ENCODE peak calls at places on chromosomes 4 and X, in eight cellular contexts. One of them, this sample, is unnamed. For H3K4me1, the result is how much of the 10 kb centered on the place peaks cover.

GRCh38 chrX:63428348-63428747 is 77.2 kb upstream of the SPIN4 start:
- DNase-seq in A549: no peak
- DNase-seq in IMR-90: peak
- DNase-seq in K562: no peak
- DNase-seq in suprapubic skin: no peak
- DNase-seq in spleen: no peak
- DNase-seq in upper lobe of left lung: no peak
- DNase-seq in adrenal gland: no peak
- DNase-seq in this sample: no peak

GRCh38 chr4:15469402-15470148 is at the start of gene CC2D2A:
- DNase-seq in IMR-90: peak
- DNase-seq in K562: no peak
- DNase-seq in A549: peak
- DNase-seq in spleen: no peak
- DNase-seq in suprapubic skin: no peak
- DNase-seq in upper lobe of left lung: no peak
- DNase-seq in adrenal gland: peak
- DNase-seq in this sample: no peak

GRCh38 chr4:336099-336892 is 1.3 kb upstream of the ZNF141 start:
- DNase-seq in upper lobe of left lung: peak
- DNase-seq in adrenal gland: peak
- DNase-seq in A549: no peak
- DNase-seq in suprapubic skin: no peak
- DNase-seq in spleen: peak
- DNase-seq in IMR-90: no peak
- DNase-seq in K562: no peak
- DNase-seq in this sample: no peak

GRCh38 chr4:70041652-70042286 is 8.5 kb upstream of the HTN1 start:
- DNase-seq in suprapubic skin: no peak
- DNase-seq in upper lobe of left lung: no peak
- DNase-seq in IMR-90: no peak
- DNase-seq in A549: no peak
- DNase-seq in spleen: no peak
- DNase-seq in adrenal gland: no peak
- DNase-seq in K562: no peak
- DNase-seq in this sample: no peak

GRCh38 chr4:154626793-154627484 is 14.5 kb upstream of the FGG start:
- DNase-seq in K562: peak
- DNase-seq in adrenal gland: peak
- DNase-seq in suprapubic skin: no peak
- DNase-seq in upper lobe of left lung: peak
- DNase-seq in A549: peak
- DNase-seq in IMR-90: peak
- DNase-seq in spleen: peak
- DNase-seq in this sample: no peak

GRCh38 chr4:116546759-116547158 is 538.6 kb downstream of the TRAM1L1 start:
- DNase-seq in K562: no peak
- DNase-seq in adrenal gland: no peak
- DNase-seq in spleen: no peak
- DNase-seq in IMR-90: no peak
- DNase-seq in A549: no peak
- DNase-seq in suprapubic skin: no peak
- DNase-seq in upper lobe of left lung: no peak
- DNase-seq in this sample: no peak

GRCh38 chr4:95289028-95289634 is 259.6 kb downstream of the UNC5C start:
- DNase-seq in spleen: no peak
- DNase-seq in K562: peak
- DNase-seq in suprapubic skin: no peak
- DNase-seq in upper lobe of left lung: no peak
- DNase-seq in A549: no peak
- DNase-seq in IMR-90: peak
- DNase-seq in adrenal gland: peak
- DNase-seq in this sample: no peak

GRCh38 chr4:104064650-104065577 is 345.1 kb upstream of the TACR3 start:
- DNase-seq in adrenal gland: peak
- DNase-seq in A549: peak
- DNase-seq in K562: peak
- DNase-seq in upper lobe of left lung: no peak
- DNase-seq in suprapubic skin: no peak
- DNase-seq in IMR-90: no peak
- DNase-seq in spleen: no peak
- DNase-seq in this sample: no peak

GRCh38 chrX:39304746-39305145 is 503.5 kb downstream of the MID1IP1 start:
- DNase-seq in IMR-90: no peak
- DNase-seq in adrenal gland: no peak
- DNase-seq in upper lobe of left lung: no peak
- DNase-seq in suprapubic skin: no peak
- DNase-seq in A549: no peak
- DNase-seq in spleen: no peak
- DNase-seq in K562: no peak
- DNase-seq in this sample: no peak

GRCh38 chrX:24619647-24620046 is 27.5 kb downstream of the PCYT1B start:
- DNase-seq in upper lobe of left lung: peak
- DNase-seq in IMR-90: peak
- DNase-seq in suprapubic skin: no peak
- DNase-seq in spleen: no peak
- DNase-seq in A549: no peak
- DNase-seq in adrenal gland: peak
- DNase-seq in K562: no peak
- DNase-seq in this sample: no peak

DNA sequence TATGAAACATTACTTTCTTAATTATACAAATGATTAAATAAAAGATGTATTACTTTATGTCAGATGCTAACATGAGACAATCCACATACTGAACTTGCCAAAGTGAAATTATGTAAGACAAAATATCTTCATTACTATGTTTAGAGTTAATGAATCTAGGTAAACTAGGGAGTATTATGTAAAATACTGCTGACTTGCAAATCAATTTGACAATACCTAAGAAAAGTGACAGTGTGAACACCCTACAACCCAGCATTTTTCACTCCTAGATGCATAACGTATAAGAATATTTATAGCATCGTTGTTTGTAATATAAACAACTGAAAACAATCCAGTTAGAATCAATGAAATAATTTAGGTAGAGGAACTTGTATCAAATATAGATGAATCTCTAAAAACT is 546.3 kb downstream of the MAGEB5 start:
- DNase-seq in spleen: no peak
- DNase-seq in upper lobe of left lung: no peak
- DNase-seq in suprapubic skin: no peak
- DNase-seq in adrenal gland: no peak
- DNase-seq in A549: no peak
- DNase-seq in K562: no peak
- DNase-seq in IMR-90: no peak
- DNase-seq in this sample: no peak
- H3K4me1 ChIP-seq in spleen: under half
- H3K4me1 ChIP-seq in upper lobe of left lung: under half
- H3K4me1 ChIP-seq in suprapubic skin: under half
- H3K4me1 ChIP-seq in adrenal gland: under half
- H3K4me1 ChIP-seq in A549: under half
- H3K4me1 ChIP-seq in K562: under half
- H3K4me1 ChIP-seq in IMR-90: under half
- H3K4me1 ChIP-seq in this sample: under half

DNA sequence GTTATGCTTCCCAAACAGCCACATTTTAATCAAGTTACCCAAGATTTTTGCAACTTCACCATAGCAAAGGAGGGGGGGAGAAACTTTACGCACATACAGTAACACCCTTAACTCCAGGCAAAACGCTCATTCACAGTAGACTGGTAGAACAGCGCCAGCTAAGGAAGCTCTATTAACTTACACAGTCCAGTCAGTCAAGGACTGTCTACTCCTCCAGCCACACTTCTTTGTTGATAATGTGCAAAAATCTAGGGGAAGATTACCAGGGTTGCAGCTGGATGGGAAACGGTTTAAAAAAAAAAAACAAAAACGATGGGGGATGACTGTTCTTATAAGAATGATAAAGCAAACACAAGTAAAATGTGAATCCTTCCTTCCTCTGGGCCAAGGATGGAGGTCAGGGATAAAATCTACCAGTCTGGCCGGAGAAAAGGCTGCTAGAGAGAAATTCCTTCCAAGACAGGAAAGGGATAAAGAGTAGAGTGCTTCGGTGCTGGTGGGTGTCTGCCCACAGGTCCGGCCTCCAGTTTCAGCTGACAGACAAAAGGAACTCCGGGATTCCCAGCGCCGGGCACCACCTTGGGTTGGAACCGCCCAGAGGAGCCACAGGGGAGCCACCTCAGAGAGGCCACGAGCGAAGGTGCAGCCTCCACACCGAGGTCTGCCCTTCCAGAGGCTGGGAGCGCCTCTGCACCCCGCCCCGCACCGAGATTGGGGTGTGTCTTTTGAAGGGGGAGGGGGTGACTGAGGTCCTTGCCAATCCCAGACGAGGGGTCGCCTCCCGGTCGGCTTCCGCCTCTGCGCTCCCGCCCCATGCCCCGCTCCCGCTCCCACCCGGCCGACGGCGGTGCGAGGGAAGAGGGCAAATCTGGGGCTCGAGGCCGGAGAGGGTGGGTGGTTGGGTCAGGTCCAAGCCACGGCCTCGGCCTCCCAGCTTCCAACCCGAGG is 789 bp downstream of the ANKRD50 start:
- DNase-seq in A549: peak
- DNase-seq in adrenal gland: peak
- DNase-seq in spleen: no peak
- DNase-seq in suprapubic skin: peak
- DNase-seq in K562: peak
- DNase-seq in IMR-90: peak
- DNase-seq in upper lobe of left lung: no peak
- DNase-seq in this sample: peak
- TF ChIP-seq POLR2A in A549: no peak
- TF ChIP-seq POLR2A in adrenal gland: no peak
- TF ChIP-seq POLR2A in spleen: no peak
- TF ChIP-seq POLR2A in suprapubic skin: no peak
- TF ChIP-seq POLR2A in K562: no peak
- TF ChIP-seq POLR2A in IMR-90: peak
- TF ChIP-seq POLR2A in upper lobe of left lung: peak
- TF ChIP-seq POLR2A in this sample: no peak

DNA sequence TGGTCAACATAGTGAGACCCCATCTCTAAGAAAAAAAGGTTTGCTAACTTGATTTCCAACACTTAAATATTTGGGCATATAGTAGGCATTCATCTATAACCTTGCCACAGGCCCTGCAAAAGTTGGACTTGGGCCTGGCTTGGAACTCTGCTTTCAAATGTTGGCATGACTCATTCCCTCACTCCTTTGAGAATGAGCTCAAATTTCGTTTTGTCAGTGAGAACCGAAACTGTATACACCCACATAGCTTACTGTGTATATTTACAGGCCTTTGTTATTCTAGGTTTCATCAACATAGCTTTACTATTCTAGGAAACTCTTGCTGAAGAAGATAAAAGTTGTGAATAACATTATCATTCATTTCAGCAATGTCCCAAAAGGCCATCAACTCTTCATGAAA is 88.7 kb upstream of the ELOVL6 start:
- DNase-seq in IMR-90: peak
- DNase-seq in spleen: no peak
- DNase-seq in K562: no peak
- DNase-seq in suprapubic skin: no peak
- DNase-seq in adrenal gland: no peak
- DNase-seq in upper lobe of left lung: no peak
- DNase-seq in A549: no peak
- DNase-seq in this sample: peak
- H3K4me3 ChIP-seq in IMR-90: no peak
- H3K4me3 ChIP-seq in spleen: no peak
- H3K4me3 ChIP-seq in K562: no peak
- H3K4me3 ChIP-seq in suprapubic skin: no peak
- H3K4me3 ChIP-seq in adrenal gland: no peak
- H3K4me3 ChIP-seq in upper lobe of left lung: no peak
- H3K4me3 ChIP-seq in A549: no peak
- H3K4me3 ChIP-seq in this sample: no peak

GRCh38 chr4:159229164-159229563 is 126.3 kb downstream of the RAPGEF2 start:
- DNase-seq in spleen: no peak
- DNase-seq in suprapubic skin: no peak
- DNase-seq in K562: no peak
- DNase-seq in IMR-90: peak
- DNase-seq in A549: no peak
- DNase-seq in adrenal gland: no peak
- DNase-seq in upper lobe of left lung: no peak
- DNase-seq in this sample: no peak
- H3K4me1 ChIP-seq in spleen: under half
- H3K4me1 ChIP-seq in suprapubic skin: under half
- H3K4me1 ChIP-seq in K562: under half
- H3K4me1 ChIP-seq in IMR-90: under half
- H3K4me1 ChIP-seq in A549: under half
- H3K4me1 ChIP-seq in adrenal gland: under half
- H3K4me1 ChIP-seq in upper lobe of left lung: under half
- H3K4me1 ChIP-seq in this sample: half or more

GRCh38 chrX:15292861-15293260 is 22.6 kb downstream of the ASB11 start:
- DNase-seq in spleen: no peak
- DNase-seq in IMR-90: no peak
- DNase-seq in suprapubic skin: no peak
- DNase-seq in A549: no peak
- DNase-seq in K562: no peak
- DNase-seq in upper lobe of left lung: no peak
- DNase-seq in adrenal gland: no peak
- DNase-seq in this sample: no peak
- TF ChIP-seq POLR2A in spleen: no peak
- TF ChIP-seq POLR2A in IMR-90: no peak
- TF ChIP-seq POLR2A in suprapubic skin: no peak
- TF ChIP-seq POLR2A in A549: no peak
- TF ChIP-seq POLR2A in K562: no peak
- TF ChIP-seq POLR2A in upper lobe of left lung: no peak
- TF ChIP-seq POLR2A in adrenal gland: no peak
- TF ChIP-seq POLR2A in this sample: no peak

GRCh38 chr4:107034982-107035710 is 967 bp downstream of the DKK2 start:
- DNase-seq in K562: no peak
- DNase-seq in suprapubic skin: peak
- DNase-seq in spleen: peak
- DNase-seq in upper lobe of left lung: peak
- DNase-seq in A549: no peak
- DNase-seq in adrenal gland: no peak
- DNase-seq in IMR-90: peak
- DNase-seq in this sample: no peak
- H3K4me3 ChIP-seq in K562: no peak
- H3K4me3 ChIP-seq in suprapubic skin: peak
- H3K4me3 ChIP-seq in spleen: peak
- H3K4me3 ChIP-seq in upper lobe of left lung: peak
- H3K4me3 ChIP-seq in A549: peak
- H3K4me3 ChIP-seq in adrenal gland: no peak
- H3K4me3 ChIP-seq in IMR-90: no peak
- H3K4me3 ChIP-seq in this sample: peak

GRCh38 chrX:17405225-17405969 is 30.4 kb downstream of the NHS start:
- DNase-seq in IMR-90: peak
- DNase-seq in A549: peak
- DNase-seq in upper lobe of left lung: no peak
- DNase-seq in suprapubic skin: no peak
- DNase-seq in spleen: no peak
- DNase-seq in K562: no peak
- DNase-seq in adrenal gland: no peak
- DNase-seq in this sample: no peak

GRCh38 chrX:17403231-17403691 is 28.3 kb downstream of the NHS start:
- DNase-seq in upper lobe of left lung: no peak
- DNase-seq in A549: no peak
- DNase-seq in K562: no peak
- DNase-seq in suprapubic skin: no peak
- DNase-seq in IMR-90: no peak
- DNase-seq in adrenal gland: peak
- DNase-seq in spleen: no peak
- DNase-seq in this sample: no peak
- H3K4me1 ChIP-seq in upper lobe of left lung: under half
- H3K4me1 ChIP-seq in A549: under half
- H3K4me1 ChIP-seq in K562: under half
- H3K4me1 ChIP-seq in suprapubic skin: under half
- H3K4me1 ChIP-seq in IMR-90: under half
- H3K4me1 ChIP-seq in adrenal gland: under half
- H3K4me1 ChIP-seq in spleen: under half
- H3K4me1 ChIP-seq in this sample: under half